ENCODE peak calls at places on chromosomes 1 and 21, in six cellular contexts. Y is GM12865; W is CD8-positive, alpha-beta T cell; X is Calu3; H is dorsolateral prefrontal cortex; Z is adrenal gland. O is an unnamed sample.

GRCh38 chr1:119968068-119968492 is 71.8 kb upstream of the ADAM30 start:
- DNase-seq in Y (peak; percentile 77), W (peak; percentile 76), X (peak; percentile 63), H (peak; percentile 28), Z (peak; percentile 39), O (peak; percentile 45)

GRCh38 chr1:226985839-226986463 is 45.9 kb downstream of the COQ8A start:
- DNase-seq in Y (no peak), W (no peak), X (no peak), H (no peak), Z (peak; percentile 16), O (no peak)

GRCh38 chr1:67717876-67718275 is 32.9 kb downstream of the GADD45A start:
- DNase-seq in Y (no peak), W (no peak), X (no peak), H (no peak), Z (no peak), O (no peak)

GRCh38 chr1:36606908-36607651 is 124.4 kb upstream of the CSF3R start:
- DNase-seq in Y (no peak), W (no peak), X (no peak), H (no peak), Z (no peak), O (no peak)

GRCh38 chr1:17244826-17245740 is 3.8 kb upstream of the PADI3 start:
- DNase-seq in Y (no peak), W (no peak), X (no peak), H (no peak), Z (no peak), O (no peak)

GRCh38 chr21:36385909-36386642 is 884 bp downstream of the CHAF1B start:
- DNase-seq in Y (peak; percentile 5), W (no peak), X (no peak), H (no peak), Z (no peak), O (no peak)

GRCh38 chr1:77465922-77466321 is 184.1 kb downstream of the AK5 start:
- DNase-seq in Y (no peak), W (no peak), X (no peak), H (no peak), Z (no peak), O (no peak)

GRCh38 chr21:35995522-35996088 is 64.7 kb downstream of the SETD4 start:
- DNase-seq in Y (no peak), W (no peak), X (no peak), H (no peak), Z (no peak), O (no peak)

GRCh38 chr1:171486048-171486519 is 754 bp downstream of the PRRC2C start:
- DNase-seq in Y (peak; percentile 85), W (peak; percentile 77), X (no peak), H (no peak), Z (no peak), O (no peak)

GRCh38 chr1:16013220-16013907 is 4.5 kb downstream of the HSPB7 start:
- DNase-seq in Y (peak; percentile 26), W (peak; percentile 37), X (peak; percentile 57), H (no peak), Z (peak; percentile 92), O (peak; percentile 49)

GRCh38 chr1:206705187-206705586 is 20.5 kb downstream of the MAPKAPK2 start:
- DNase-seq in Y (no peak), W (no peak), X (no peak), H (no peak), Z (peak; percentile 60), O (no peak)

GRCh38 chr1:24704411-24705259 is 40.6 kb upstream of the CLIC4 start:
- DNase-seq in Y (no peak), W (no peak), X (no peak), H (no peak), Z (no peak), O (no peak)

GRCh38 chr21:30408782-30409494 is 13.1 kb downstream of the KRTAP13-1 start:
- DNase-seq in Y (peak; percentile 53), W (no peak), X (peak; percentile 12), H (no peak), Z (no peak), O (peak; percentile 48)

GRCh38 chr1:952603-953002 is 6.5 kb downstream of the NOC2L start:
- DNase-seq in Y (no peak), W (no peak), X (no peak), H (no peak), Z (no peak), O (no peak)

GRCh38 chr1:952201-952600 is 6.9 kb downstream of the NOC2L start:
- DNase-seq in Y (no peak), W (no peak), X (no peak), H (no peak), Z (no peak), O (no peak)

GRCh38 chr1:950881-951280 is 8.2 kb downstream of the NOC2L start:
- DNase-seq in Y (no peak), W (no peak), X (no peak), H (no peak), Z (no peak), O (no peak)

GRCh38 chr1:950268-950667 is 8.8 kb downstream of the NOC2L start:
- DNase-seq in Y (no peak), W (no peak), X (no peak), H (no peak), Z (no peak), O (no peak)

DNA sequence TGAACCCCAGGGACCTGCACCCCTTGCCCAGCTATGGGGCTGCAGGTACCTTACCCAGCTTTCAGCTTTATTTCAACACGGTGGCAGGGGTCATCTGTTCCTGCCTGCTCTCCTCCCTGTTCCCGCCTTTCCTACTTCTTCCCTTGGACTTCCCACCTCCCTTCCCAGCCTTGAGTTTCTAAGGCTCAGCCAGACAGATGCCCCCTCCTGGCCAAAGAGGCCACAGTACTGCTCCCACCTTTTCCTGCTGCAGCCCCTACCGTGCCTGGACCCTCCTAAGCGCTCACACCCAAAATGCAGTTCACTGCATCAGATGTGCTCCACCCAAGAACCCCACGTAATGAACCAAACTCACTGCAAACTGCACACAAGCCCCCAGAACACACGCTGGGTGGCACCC is 7.7 kb downstream of the NOC2L start:
- DNase-seq in Y (no peak), W (no peak), X (no peak), H (no peak), Z (no peak), O (no peak)
- TF ChIP-seq CTCF in Y (no peak), W (no peak), X (peak; percentile 25), H (no peak), Z (peak; percentile 9), O (peak; percentile 48)

DNA sequence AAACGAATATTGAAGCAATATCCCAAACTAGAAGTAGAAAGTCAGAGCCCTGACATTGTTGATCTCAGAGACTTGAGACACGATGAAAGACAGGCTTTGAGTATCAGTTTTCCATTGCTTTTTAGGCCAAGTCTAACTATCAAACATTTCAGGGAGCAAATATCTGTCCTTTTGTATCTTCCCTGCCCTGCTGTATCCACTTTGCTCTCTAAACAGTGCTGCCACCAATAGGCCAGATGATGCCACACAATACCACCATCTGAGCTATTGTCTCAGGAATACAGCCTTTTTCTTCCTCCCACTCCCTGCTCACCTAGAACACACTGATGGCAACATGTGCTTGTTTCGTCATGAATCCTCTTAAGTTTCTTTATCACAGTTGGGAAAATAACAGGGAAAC is 62.6 kb upstream of the SPAG17 start:
- DNase-seq in Y (peak; percentile 23), W (no peak), X (no peak), H (no peak), Z (no peak), O (no peak)
- TF ChIP-seq CTCF in Y (peak; percentile 39), W (no peak), X (no peak), H (no peak), Z (peak; percentile 21), O (peak; percentile 26)

DNA sequence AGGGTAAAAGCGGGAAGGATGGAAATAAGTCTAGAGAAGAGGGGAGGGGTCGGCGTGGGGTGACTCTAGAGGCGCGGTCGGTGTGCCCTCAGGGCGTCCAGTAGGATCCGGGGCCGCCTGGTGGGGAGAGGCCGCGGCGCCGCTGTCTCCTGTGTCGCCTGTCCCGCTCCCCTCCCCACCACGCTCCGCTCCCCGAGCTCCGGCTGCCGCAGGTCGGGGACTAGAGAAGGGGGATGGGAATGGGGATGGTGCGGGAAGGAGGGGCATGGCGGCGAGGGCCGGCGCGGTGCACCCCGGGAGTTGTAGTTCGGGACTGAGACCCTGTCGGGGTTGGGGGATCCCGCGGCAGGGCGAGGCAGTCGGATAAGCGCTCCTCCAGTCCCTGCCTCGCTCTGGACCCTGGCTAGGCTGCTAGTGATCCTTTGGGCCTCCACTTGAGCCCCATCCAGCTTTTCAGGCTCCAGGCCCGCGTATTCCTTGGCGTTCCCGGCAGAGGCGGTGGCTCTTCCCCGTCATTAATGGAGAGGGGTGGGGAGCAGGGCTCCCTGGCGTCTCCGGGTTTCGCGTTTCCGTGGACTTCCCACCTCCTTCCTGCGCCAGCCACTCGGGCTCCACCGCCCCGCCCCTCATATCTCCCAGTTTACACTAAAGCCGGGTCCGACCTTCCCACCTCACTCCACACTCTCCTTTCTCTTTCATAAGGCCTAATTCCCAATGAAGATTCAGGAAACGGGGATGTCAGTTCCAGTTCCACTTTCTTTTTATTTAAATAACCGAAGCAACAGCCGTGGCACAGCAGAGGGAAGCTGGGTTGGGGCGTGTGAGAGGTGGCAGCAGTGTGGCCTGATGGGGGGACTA is at the start of gene ENTREP3:
- DNase-seq in Y (peak; percentile 87), W (peak; percentile 75), X (peak; percentile 86), H (peak; percentile 89), Z (peak; percentile 88), O (peak; percentile 84)
- TF ChIP-seq CTCF in Y (no peak), W (no peak), X (no peak), H (peak; percentile 36), Z (no peak), O (peak; percentile 43)

DNA sequence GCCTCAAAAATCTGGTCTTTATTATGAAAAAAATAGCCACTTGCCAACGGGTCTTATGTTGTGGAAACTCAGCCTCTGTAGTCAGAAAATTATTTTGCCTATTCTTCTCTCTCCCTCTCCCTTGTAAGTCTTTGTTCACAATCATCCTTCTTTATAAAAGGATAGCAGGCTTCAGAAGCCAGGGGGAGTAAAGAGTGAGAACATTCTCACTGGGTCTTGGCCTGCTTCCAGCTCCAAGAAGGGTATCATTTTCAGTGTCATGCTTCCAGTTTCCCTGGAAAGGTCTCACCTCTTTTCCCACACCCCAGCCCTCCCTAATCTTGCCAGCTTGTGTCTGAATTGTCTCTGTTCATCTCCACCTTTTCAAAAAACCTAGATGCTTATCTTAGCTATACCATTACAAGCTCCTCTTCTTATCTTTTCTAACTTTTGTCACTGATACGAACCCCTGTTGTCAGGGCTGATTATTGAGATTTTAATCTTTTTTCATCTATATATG is 346.2 kb upstream of the LRRC7 start:
- DNase-seq in Y (no peak), W (no peak), X (no peak), H (no peak), Z (no peak), O (no peak)
- TF ChIP-seq CTCF in Y (no peak), W (no peak), X (no peak), H (no peak), Z (no peak), O (no peak)

DNA sequence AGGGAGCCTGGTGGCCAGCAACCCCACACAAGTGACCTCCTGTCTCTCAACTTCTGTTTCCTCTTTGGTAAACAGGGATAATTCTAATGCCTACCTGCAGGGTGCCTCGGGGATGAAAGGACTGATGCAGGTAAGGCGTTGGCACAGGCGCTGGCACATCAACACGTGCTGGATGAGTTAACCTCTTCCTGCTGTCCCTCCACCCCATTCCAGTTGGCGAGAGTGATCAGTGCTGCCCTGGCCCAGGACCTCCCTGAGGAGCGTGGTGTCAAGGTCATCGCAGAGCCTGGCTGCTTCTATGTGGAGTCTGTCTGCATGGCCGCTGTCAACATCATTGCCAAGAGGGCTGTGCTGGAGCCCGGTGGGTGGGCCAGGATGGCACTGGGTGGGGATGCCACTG is 69.1 kb upstream of the TINAGL1 start:
- DNase-seq in Y (no peak), W (no peak), X (no peak), H (no peak), Z (no peak), O (no peak)
- TF ChIP-seq CTCF in Y (no peak), W (no peak), X (no peak), H (no peak), Z (no peak), O (no peak)